ENCODE peak calls at places on chromosomes 2 and 18, in six cellular contexts. J is HCT116, Z is HepG2, C is K562, N is H1, P is SK-N-SH. S is an unnamed sample.

GRCh38 chr2:27573452-27573851 is 9.4 kb upstream of the ZNF512 start:
- DNase-seq in J (no peak), Z (no peak), C (no peak), N (no peak), P (no peak), S (no peak)

GRCh38 chr2:106189764-106190468 is 4.2 kb downstream of the UXS1 start:
- DNase-seq in J (no peak), Z (no peak), C (no peak), N (no peak), P (no peak), S (peak)

GRCh38 chr2:202098336-202098735 is 25.3 kb downstream of the KIAA2012 start:
- DNase-seq in J (no peak), Z (no peak), C (no peak), N (no peak), P (no peak), S (no peak)

GRCh38 chr2:15092166-15092565 is 459.6 kb downstream of the LRATD1 start:
- DNase-seq in J (no peak), Z (no peak), C (no peak), N (no peak), P (no peak), S (no peak)

GRCh38 chr2:67871696-67872320 is 191.0 kb downstream of the C1D start:
- DNase-seq in J (no peak), Z (no peak), C (no peak), N (no peak), P (no peak), S (no peak)

GRCh38 chr18:80183273-80184050 is 63.9 kb downstream of the PARD6G start:
- DNase-seq in J (no peak), Z (no peak), C (no peak), N (no peak), P (no peak), S (no peak)

GRCh38 chr18:27728659-27729058 is 448.3 kb downstream of the CDH2 start:
- DNase-seq in J (no peak), Z (no peak), C (no peak), N (no peak), P (no peak), S (no peak)

GRCh38 chr2:178478102-178478441 is 328 bp downstream of the FKBP7 start:
- DNase-seq in J (no peak), Z (no peak), C (peak), N (no peak), P (no peak), S (no peak)

GRCh38 chr2:182713611-182714010 is 2.4 kb upstream of the DNAJC10 start:
- DNase-seq in J (no peak), Z (no peak), C (no peak), N (no peak), P (no peak), S (no peak)

GRCh38 chr2:68579689-68580088 is 63.7 kb upstream of the PROKR1 start:
- DNase-seq in J (no peak), Z (no peak), C (no peak), N (no peak), P (no peak), S (no peak)

GRCh38 chr2:241036397-241036963 is 38.1 kb downstream of the SNED1 start:
- DNase-seq in J (no peak), Z (peak), C (peak), N (peak), P (no peak), S (no peak)

GRCh38 chr2:204234879-204235278 is 298.3 kb downstream of the ICOS start:
- DNase-seq in J (no peak), Z (no peak), C (no peak), N (no peak), P (no peak), S (no peak)

GRCh38 chr2:157897106-157897971 is 21.2 kb upstream of the ACVR1 start:
- DNase-seq in J (no peak), Z (no peak), C (no peak), N (no peak), P (no peak), S (no peak)

DNA sequence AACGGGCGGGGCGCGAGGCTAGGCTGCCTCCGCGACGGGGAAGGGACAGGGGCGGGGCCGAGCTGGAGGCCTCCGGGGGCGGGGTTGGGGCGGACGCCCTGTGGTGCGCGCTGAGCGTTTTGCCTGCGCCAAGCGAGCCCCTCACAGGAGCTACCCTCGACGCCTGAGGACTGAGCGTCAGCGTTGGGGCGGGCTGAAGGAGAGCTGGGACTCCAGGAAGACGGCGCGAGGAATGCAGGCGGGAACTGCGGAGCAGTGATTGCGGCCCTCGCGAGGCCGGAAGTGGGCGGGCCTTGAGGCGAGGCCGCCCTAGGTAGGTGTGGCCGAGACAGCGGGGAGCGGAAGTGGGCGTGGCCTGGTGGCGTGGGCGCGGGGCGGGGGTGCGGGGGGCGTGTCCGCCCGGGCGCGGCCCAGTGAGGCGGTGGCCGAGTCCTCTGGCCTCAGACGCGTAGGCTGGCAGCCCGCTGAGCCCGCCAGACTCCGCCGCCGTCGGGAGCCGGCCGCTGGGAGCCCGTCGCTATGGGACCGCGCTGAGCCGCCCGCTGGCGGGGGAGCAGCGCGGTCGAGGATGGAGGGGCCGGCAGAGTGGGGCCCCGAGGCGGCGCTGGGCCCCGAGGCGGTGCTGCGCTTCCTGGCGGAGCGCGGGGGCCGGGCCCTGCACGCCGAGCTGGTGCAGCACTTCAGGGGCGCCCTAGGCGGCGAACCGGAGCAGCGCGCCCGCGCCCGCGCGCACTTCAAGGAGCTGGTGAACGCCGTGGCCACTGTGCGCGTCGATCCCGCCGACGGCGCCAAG is at the start of the genes SEPTIN10 and SOWAHC:
- DNase-seq in J (peak), Z (peak), C (peak), N (peak), P (peak), S (peak)
- TF ChIP-seq SIN3A in J (peak), Z (peak), C (no peak), N (no peak), P (peak), S (peak)

GRCh38 chr2:42187886-42188285 is 18.7 kb downstream of the EML4 start:
- DNase-seq in J (no peak), Z (no peak), C (no peak), N (no peak), P (no peak), S (no peak)

GRCh38 chr2:42189235-42189566 is 20.0 kb downstream of the EML4 start:
- DNase-seq in J (no peak), Z (no peak), C (no peak), N (no peak), P (no peak), S (no peak)

GRCh38 chr2:42191285-42192009 is 22.3 kb downstream of the EML4 start:
- DNase-seq in J (no peak), Z (peak), C (no peak), N (no peak), P (no peak), S (no peak)

GRCh38 chr2:42192010-42192373 is 22.8 kb downstream of the EML4 start:
- DNase-seq in J (no peak), Z (no peak), C (no peak), N (no peak), P (no peak), S (no peak)

DNA sequence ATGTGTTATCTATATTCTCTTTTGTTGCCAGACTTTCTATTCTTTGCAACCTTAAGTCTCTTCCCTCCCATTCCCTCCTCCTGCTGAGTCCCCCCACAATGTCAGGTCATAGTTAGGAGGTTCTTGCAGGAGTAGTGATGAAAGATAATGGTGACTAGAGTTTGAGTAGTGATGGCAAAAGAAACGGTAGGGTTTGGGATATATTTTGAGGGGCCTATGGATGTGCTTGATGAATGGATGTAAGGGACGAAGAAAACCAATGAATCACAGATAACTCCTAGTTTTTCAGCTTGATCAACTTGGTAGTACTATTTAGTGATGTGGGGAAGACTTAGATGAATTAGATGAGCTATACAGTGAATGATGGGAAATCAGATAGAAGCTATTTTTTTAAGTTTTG is 21.0 kb downstream of the EML4 start:
- DNase-seq in J (no peak), Z (no peak), C (no peak), N (no peak), P (no peak), S (no peak)
- H3K27ac ChIP-seq in J (no peak), Z (peak), C (no peak), N (no peak), P (no peak), S (no peak)

GRCh38 chr2:196244516-196244915 is 73.1 kb upstream of the STK17B start:
- DNase-seq in J (no peak), Z (no peak), C (no peak), N (no peak), P (no peak), S (no peak)

GRCh38 chr2:196238836-196239380 is 67.5 kb upstream of the STK17B start:
- DNase-seq in J (no peak), Z (no peak), C (no peak), N (no peak), P (no peak), S (no peak)

GRCh38 chr2:196242131-196242620 is 70.8 kb upstream of the STK17B start:
- DNase-seq in J (no peak), Z (no peak), C (no peak), N (no peak), P (no peak), S (no peak)

GRCh38 chr2:196241175-196241574 is 69.8 kb upstream of the STK17B start:
- DNase-seq in J (no peak), Z (no peak), C (no peak), N (no peak), P (no peak), S (no peak)

GRCh38 chr2:196239622-196240587 is 68.5 kb upstream of the STK17B start:
- DNase-seq in J (peak), Z (no peak), C (peak), N (no peak), P (no peak), S (no peak)
- H3K4me3 ChIP-seq in J (no peak), Z (no peak), C (no peak), N (no peak), P (no peak), S (no peak)

GRCh38 chr2:129008881-129009554 is 690.4 kb upstream of the HS6ST1 start:
- DNase-seq in J (no peak), Z (no peak), C (no peak), N (no peak), P (no peak), S (no peak)

GRCh38 chr2:129009555-129010146 is 691.0 kb upstream of the HS6ST1 start:
- DNase-seq in J (no peak), Z (no peak), C (no peak), N (no peak), P (no peak), S (no peak)

GRCh38 chr2:129006901-129007300 is 688.2 kb upstream of the HS6ST1 start:
- DNase-seq in J (no peak), Z (no peak), C (no peak), N (no peak), P (no peak), S (no peak)

GRCh38 chr2:129006135-129006885 is 687.6 kb upstream of the HS6ST1 start:
- DNase-seq in J (no peak), Z (no peak), C (no peak), N (no peak), P (no peak), S (no peak)

GRCh38 chr2:129008055-129008880 is 689.6 kb upstream of the HS6ST1 start:
- DNase-seq in J (no peak), Z (no peak), C (no peak), N (no peak), P (no peak), S (no peak)
- TF ChIP-seq SIN3A in J (no peak), Z (no peak), C (no peak), N (no peak), P (no peak), S (no peak)

GRCh38 chr2:96250188-96250587 is 15.6 kb downstream of the TMEM127 start:
- DNase-seq in J (no peak), Z (no peak), C (no peak), N (no peak), P (no peak), S (no peak)

GRCh38 chr2:96249654-96250053 is 16.1 kb downstream of the TMEM127 start:
- DNase-seq in J (no peak), Z (no peak), C (no peak), N (no peak), P (peak), S (no peak)

GRCh38 chr2:96253006-96253405 is 12.8 kb downstream of the TMEM127 start:
- DNase-seq in J (no peak), Z (peak), C (no peak), N (no peak), P (no peak), S (no peak)

GRCh38 chr2:96252526-96252925 is 13.3 kb downstream of the TMEM127 start:
- DNase-seq in J (no peak), Z (no peak), C (no peak), N (no peak), P (no peak), S (no peak)

DNA sequence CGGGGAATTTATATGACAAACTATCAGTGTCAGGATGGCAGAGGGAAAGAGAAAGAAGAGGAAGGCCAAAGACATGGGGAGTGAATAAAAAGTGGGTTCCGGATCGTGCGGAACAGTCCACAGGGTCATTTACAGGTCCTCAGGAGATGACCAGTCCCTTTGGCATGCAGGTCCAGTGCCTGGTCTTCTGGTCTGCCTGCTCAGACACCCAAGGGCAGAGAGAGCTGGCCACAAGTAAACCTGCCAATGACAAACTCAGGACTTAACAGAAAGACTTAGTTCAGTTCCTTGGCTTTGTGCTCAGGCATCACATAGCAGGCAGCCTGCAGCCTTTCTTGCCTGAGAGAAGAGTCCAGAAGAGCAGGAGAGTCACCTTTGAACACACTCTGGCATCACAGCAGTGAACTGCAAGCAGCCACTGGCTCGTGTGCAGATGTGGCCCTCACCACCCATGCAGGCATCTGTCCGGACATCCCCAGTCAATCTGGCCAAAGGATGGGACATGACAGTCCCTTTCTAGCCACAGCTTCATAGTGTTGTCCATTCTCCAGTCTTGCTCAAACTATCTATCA is 14.0 kb downstream of the TMEM127 start:
- DNase-seq in J (peak), Z (peak), C (no peak), N (no peak), P (peak), S (no peak)
- H3K27ac ChIP-seq in J (no peak), Z (no peak), C (no peak), N (no peak), P (peak), S (no peak)